ENCODE peak calls at places on chromosomes 11 and 22, in six cellular contexts. J, M, Z, A, B and Q are unnamed samples.

GRCh38 chr22:40281717-40282116 is 64.6 kb upstream of the ADSL start:
- DNase-seq in J (no peak), A (no peak), Z (no peak), M (no peak), B (no peak), Q (no peak)

GRCh38 chr11:22732588-22732987 is 66.2 kb downstream of the GAS2 start:
- DNase-seq in B (no peak), A (no peak), M (no peak), J (no peak), Z (no peak), Q (no peak)

GRCh38 chr11:92702771-92703170 is 266.7 kb upstream of the MTNR1B start:
- DNase-seq in A (no peak), Z (no peak), M (no peak), J (no peak), B (no peak), Q (no peak)

GRCh38 chr22:49767355-49768062 is 60.2 kb downstream of the BRD1 start:
- DNase-seq in M (peak; percentile 61), Z (peak; percentile 62), B (peak; percentile 28), A (no peak), J (peak; percentile 31), Q (peak; percentile 65)

GRCh38 chr11:85774256-85775097 is 36.5 kb downstream of the SYTL2 start:
- DNase-seq in Z (no peak), M (no peak), J (no peak), B (no peak), A (no peak), Q (no peak)

GRCh38 chr11:120229451-120230424 is 10.2 kb upstream of the POU2F3 start:
- DNase-seq in A (no peak), J (peak; percentile 34), M (no peak), B (peak; percentile 36), Z (peak; percentile 25), Q (peak; percentile 52)

GRCh38 chr11:32586576-32587190 is 3.1 kb downstream of the EIF3M start:
- DNase-seq in M (no peak), J (peak; percentile 12), A (no peak), Z (peak; percentile 21), B (peak; percentile 24), Q (no peak)

GRCh38 chr11:19419021-19419750 is 178.4 kb upstream of the E2F8 start:
- DNase-seq in M (no peak), Z (peak; percentile 87), A (no peak), B (no peak), J (no peak), Q (no peak)

GRCh38 chr11:63996512-63996911 is 10.3 kb downstream of the OTUB1 start:
- DNase-seq in J (no peak), Z (no peak), A (no peak), M (no peak), B (no peak), Q (no peak)

GRCh38 chr11:119363874-119364590 is 17.5 kb downstream of the USP2 start:
- DNase-seq in J (peak; percentile 85), A (peak; percentile 70), M (peak; percentile 81), B (peak; percentile 29), Z (peak; percentile 33), Q (peak; percentile 82)

GRCh38 chr11:88292156-88292844 is 45.2 kb downstream of the CTSC start:
- DNase-seq in B (peak; percentile 64), Z (no peak), A (peak; percentile 64), J (peak; percentile 51), M (no peak), Q (no peak)

GRCh38 chr11:114219559-114220349 is 76.4 kb upstream of the NNMT start:
- DNase-seq in M (no peak), A (no peak), B (peak; percentile 14), J (peak; percentile 78), Z (peak; percentile 92), Q (no peak)

GRCh38 chr11:128551641-128552335 is 35.6 kb downstream of the ETS1 start:
- DNase-seq in B (no peak), J (no peak), A (no peak), M (no peak), Z (no peak), Q (peak; percentile 50)

GRCh38 chr22:31179345-31179744 is 19.4 kb downstream of the RNF185 start:
- DNase-seq in B (no peak), M (no peak), A (peak; percentile 63), Z (no peak), J (no peak), Q (no peak)

GRCh38 chr22:31173386-31174145 is 13.6 kb downstream of the RNF185 start:
- DNase-seq in J (no peak), A (no peak), Z (peak; percentile 82), M (no peak), B (no peak), Q (no peak)

GRCh38 chr22:31176923-31177322 is 16.9 kb downstream of the RNF185 start:
- DNase-seq in A (no peak), B (no peak), M (no peak), Z (no peak), J (no peak), Q (no peak)

GRCh38 chr22:31178859-31179258 is 18.9 kb downstream of the RNF185 start:
- DNase-seq in Z (no peak), A (no peak), J (no peak), M (no peak), B (no peak), Q (no peak)

DNA sequence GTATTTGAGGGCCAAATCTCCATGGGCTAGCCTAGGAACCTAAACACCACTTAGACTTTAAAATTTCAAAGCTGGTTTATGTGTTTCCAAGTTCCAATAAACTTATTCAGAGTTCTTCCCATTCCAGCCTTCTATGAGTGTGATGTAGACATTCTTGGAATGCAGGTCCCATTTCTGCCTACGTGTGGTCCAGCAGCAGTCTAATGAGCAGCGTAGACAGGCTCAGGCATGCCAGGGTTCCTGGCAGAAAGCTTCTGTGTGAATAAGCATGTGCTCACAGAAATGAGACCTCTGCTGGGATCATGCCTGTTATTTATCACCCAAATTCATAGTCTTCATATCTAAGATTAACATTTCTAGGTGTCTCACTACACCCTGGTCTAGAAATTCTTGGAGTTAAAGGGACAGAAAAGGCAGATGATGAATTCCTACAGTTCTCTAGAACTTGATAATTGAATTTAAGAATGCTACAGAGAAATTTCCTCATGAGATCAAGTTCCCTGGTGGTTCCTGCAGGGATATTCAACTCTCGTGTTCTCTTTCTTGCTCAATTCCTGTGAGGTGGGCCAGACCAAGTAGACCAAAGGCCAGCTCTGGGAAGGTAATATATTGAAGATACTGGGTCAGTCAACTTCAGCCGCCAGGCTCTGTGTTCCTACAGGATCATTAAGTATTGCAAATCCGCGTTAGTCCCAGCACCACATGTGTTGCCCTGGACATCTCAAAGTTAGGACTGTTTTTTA is 17.6 kb downstream of the RNF185 start:
- DNase-seq in A (no peak), M (no peak), J (no peak), Z (peak; percentile 63), B (no peak), Q (no peak)
- TF ChIP-seq CTCF in A (no peak), M (no peak), J (no peak), Z (no peak), B (no peak), Q (no peak)

GRCh38 chr11:60634151-60634550 is 65.3 kb upstream of the MS4A8 start:
- DNase-seq in B (peak; percentile 10), M (no peak), A (no peak), J (peak; percentile 3), Z (no peak), Q (peak; percentile 31)
- TF ChIP-seq CTCF in B (no peak), M (no peak), A (no peak), J (peak; percentile 2), Z (no peak), Q (peak; percentile 40)

GRCh38 chr22:22769434-22770279 is 118.0 kb upstream of the IGLL5 start:
- DNase-seq in B (no peak), A (no peak), J (no peak), M (no peak), Z (no peak), Q (no peak)

GRCh38 chr22:22768885-22769284 is 118.7 kb upstream of the IGLL5 start:
- DNase-seq in Z (no peak), M (no peak), A (no peak), J (no peak), B (no peak), Q (no peak)

GRCh38 chr22:22770280-22770871 is 117.2 kb upstream of the IGLL5 start:
- DNase-seq in A (peak; percentile 77), M (no peak), B (peak; percentile 84), J (no peak), Z (peak; percentile 20), Q (no peak)

GRCh38 chr22:22770881-22771280 is 116.7 kb upstream of the IGLL5 start:
- DNase-seq in Z (no peak), J (no peak), B (no peak), M (no peak), A (no peak), Q (no peak)

GRCh38 chr22:22767876-22768602 is 119.6 kb upstream of the IGLL5 start:
- DNase-seq in B (no peak), M (no peak), A (peak; percentile 10), Z (no peak), J (no peak), Q (no peak)
- TF ChIP-seq CTCF in B (no peak), M (no peak), A (no peak), Z (peak; percentile 21), J (peak; percentile 41), Q (no peak)

DNA sequence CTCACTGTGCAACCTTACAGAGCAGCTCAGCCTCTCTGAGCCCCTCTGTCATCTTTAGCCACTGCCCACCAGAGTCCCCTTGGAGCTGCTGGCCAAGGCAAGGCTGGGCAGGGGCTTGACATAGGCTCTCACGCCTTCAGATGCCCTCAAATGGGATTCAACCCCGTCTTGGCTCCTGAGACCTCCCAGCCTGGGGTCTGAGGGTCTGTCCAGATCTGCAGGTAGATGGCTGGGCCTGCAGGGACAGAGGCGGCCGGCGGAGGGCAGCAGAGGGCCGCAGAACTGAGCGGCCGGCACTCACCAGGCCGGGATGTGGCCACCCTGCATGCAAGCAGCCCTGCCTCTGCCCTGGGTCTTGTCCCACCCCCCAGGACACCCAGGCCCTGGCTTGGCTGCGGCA is 18.2 kb upstream of the PRODH start:
- DNase-seq in A (peak; percentile 55), Z (peak; percentile 40), M (peak; percentile 72), B (peak; percentile 81), J (peak; percentile 79), Q (peak; percentile 81)
- TF ChIP-seq CTCF in A (peak; percentile 78), Z (peak; percentile 78), M (peak; percentile 65), B (peak; percentile 78), J (peak; percentile 78), Q (peak; percentile 94)

GRCh38 chr11:13834463-13834862 is 128.1 kb upstream of the SPON1 start:
- DNase-seq in J (peak; percentile 18), A (no peak), M (no peak), Z (no peak), B (no peak), Q (peak; percentile 11)
- TF ChIP-seq CTCF in J (peak; percentile 24), A (no peak), M (no peak), Z (peak; percentile 55), B (peak; percentile 40), Q (peak; percentile 34)

DNA sequence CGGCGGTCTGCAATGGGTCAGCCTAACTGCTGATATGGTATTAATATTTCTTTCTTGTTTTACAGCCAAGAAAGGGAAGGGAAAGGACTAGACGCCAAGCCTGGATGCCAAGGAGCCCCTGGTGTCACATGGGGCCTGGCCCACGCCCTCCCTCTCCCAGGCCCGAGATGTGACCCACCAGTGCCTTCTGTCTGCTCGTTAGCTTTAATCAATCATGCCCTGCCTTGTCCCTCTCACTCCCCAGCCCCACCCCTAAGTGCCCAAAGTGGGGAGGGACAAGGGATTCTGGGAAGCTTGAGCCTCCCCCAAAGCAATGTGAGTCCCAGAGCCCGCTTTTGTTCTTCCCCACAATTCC is 1.9 kb downstream of the MDK start:
- DNase-seq in B (no peak), Z (no peak), J (no peak), M (no peak), A (no peak), Q (no peak)
- TF ChIP-seq CTCF in B (no peak), Z (no peak), J (no peak), M (no peak), A (peak; percentile 11), Q (no peak)